ENCODE peak calls at places on chromosomes 2 and 18, in four cellular contexts. One of them, this sample, is unnamed.

GRCh38 chr2:44927979-44928659 is 13.4 kb upstream of the SIX3 start:
- DNase-seq in tibial artery: no peak
- DNase-seq in bronchial epithelial cell: no peak
- DNase-seq in NB4: no peak
- DNase-seq in this sample: no peak

GRCh38 chr2:42372801-42373200 is 11.8 kb upstream of the COX7A2L start:
- DNase-seq in tibial artery: no peak
- DNase-seq in bronchial epithelial cell: no peak
- DNase-seq in NB4: no peak
- DNase-seq in this sample: no peak

GRCh38 chr18:48860276-48861180 is 90.2 kb downstream of the SMAD7 start:
- DNase-seq in tibial artery: no peak
- DNase-seq in bronchial epithelial cell: no peak
- DNase-seq in NB4: no peak
- DNase-seq in this sample: no peak

GRCh38 chr2:164826293-164827243 is 15.1 kb downstream of the COBLL1 start:
- DNase-seq in tibial artery: peak
- DNase-seq in bronchial epithelial cell: peak
- DNase-seq in NB4: no peak
- DNase-seq in this sample: peak

GRCh38 chr2:112153179-112153490 is 14.9 kb downstream of the FBLN7 start:
- DNase-seq in tibial artery: peak
- DNase-seq in bronchial epithelial cell: no peak
- DNase-seq in NB4: no peak
- DNase-seq in this sample: no peak

GRCh38 chr2:164934790-164935466 is 20.4 kb downstream of the SLC38A11 start:
- DNase-seq in tibial artery: no peak
- DNase-seq in bronchial epithelial cell: no peak
- DNase-seq in NB4: no peak
- DNase-seq in this sample: no peak

GRCh38 chr2:101361519-101361918 is 25.8 kb downstream of the CREG2 start:
- DNase-seq in tibial artery: no peak
- DNase-seq in bronchial epithelial cell: no peak
- DNase-seq in NB4: no peak
- DNase-seq in this sample: no peak

GRCh38 chr2:225865468-225865867 is 466.0 kb downstream of the NYAP2 start:
- DNase-seq in tibial artery: no peak
- DNase-seq in bronchial epithelial cell: peak
- DNase-seq in NB4: no peak
- DNase-seq in this sample: no peak

GRCh38 chr2:38232454-38232853 is 144.6 kb downstream of the ATL2 start:
- DNase-seq in tibial artery: no peak
- DNase-seq in bronchial epithelial cell: no peak
- DNase-seq in NB4: no peak
- DNase-seq in this sample: no peak
- H3K4me3 ChIP-seq in tibial artery: no peak
- H3K4me3 ChIP-seq in bronchial epithelial cell: no peak
- H3K4me3 ChIP-seq in NB4: no peak
- H3K4me3 ChIP-seq in this sample: no peak

GRCh38 chr2:215793747-215794595 is 219.4 kb downstream of the MREG start:
- DNase-seq in tibial artery: no peak
- DNase-seq in bronchial epithelial cell: peak
- DNase-seq in NB4: peak
- DNase-seq in this sample: no peak

GRCh38 chr2:215797676-215798075 is 215.7 kb downstream of the MREG start:
- DNase-seq in tibial artery: no peak
- DNase-seq in bronchial epithelial cell: no peak
- DNase-seq in NB4: no peak
- DNase-seq in this sample: no peak

GRCh38 chr2:215794829-215795546 is 218.4 kb downstream of the MREG start:
- DNase-seq in tibial artery: no peak
- DNase-seq in bronchial epithelial cell: no peak
- DNase-seq in NB4: peak
- DNase-seq in this sample: no peak

GRCh38 chr2:215799194-215799593 is 214.2 kb downstream of the MREG start:
- DNase-seq in tibial artery: no peak
- DNase-seq in bronchial epithelial cell: peak
- DNase-seq in NB4: no peak
- DNase-seq in this sample: no peak

GRCh38 chr2:215796160-215796559 is 217.2 kb downstream of the MREG start:
- DNase-seq in tibial artery: no peak
- DNase-seq in bronchial epithelial cell: peak
- DNase-seq in NB4: peak
- DNase-seq in this sample: no peak
- TF ChIP-seq CTCF in tibial artery: no peak
- TF ChIP-seq CTCF in bronchial epithelial cell: no peak
- TF ChIP-seq CTCF in NB4: no peak
- TF ChIP-seq CTCF in this sample: no peak

GRCh38 chr2:170818294-170819104 is 1.8 kb downstream of the GAD1 start:
- DNase-seq in tibial artery: no peak
- DNase-seq in bronchial epithelial cell: no peak
- DNase-seq in NB4: no peak
- DNase-seq in this sample: no peak

GRCh38 chr2:170821631-170822291 is 5.1 kb downstream of the GAD1 start:
- DNase-seq in tibial artery: no peak
- DNase-seq in bronchial epithelial cell: no peak
- DNase-seq in NB4: no peak
- DNase-seq in this sample: no peak

GRCh38 chr2:170817999-170818293 is 1.3 kb downstream of the GAD1 start:
- DNase-seq in tibial artery: no peak
- DNase-seq in bronchial epithelial cell: no peak
- DNase-seq in NB4: no peak
- DNase-seq in this sample: no peak

GRCh38 chr2:170820647-170821630 is 4.3 kb downstream of the GAD1 start:
- DNase-seq in tibial artery: no peak
- DNase-seq in bronchial epithelial cell: no peak
- DNase-seq in NB4: no peak
- DNase-seq in this sample: no peak

DNA sequence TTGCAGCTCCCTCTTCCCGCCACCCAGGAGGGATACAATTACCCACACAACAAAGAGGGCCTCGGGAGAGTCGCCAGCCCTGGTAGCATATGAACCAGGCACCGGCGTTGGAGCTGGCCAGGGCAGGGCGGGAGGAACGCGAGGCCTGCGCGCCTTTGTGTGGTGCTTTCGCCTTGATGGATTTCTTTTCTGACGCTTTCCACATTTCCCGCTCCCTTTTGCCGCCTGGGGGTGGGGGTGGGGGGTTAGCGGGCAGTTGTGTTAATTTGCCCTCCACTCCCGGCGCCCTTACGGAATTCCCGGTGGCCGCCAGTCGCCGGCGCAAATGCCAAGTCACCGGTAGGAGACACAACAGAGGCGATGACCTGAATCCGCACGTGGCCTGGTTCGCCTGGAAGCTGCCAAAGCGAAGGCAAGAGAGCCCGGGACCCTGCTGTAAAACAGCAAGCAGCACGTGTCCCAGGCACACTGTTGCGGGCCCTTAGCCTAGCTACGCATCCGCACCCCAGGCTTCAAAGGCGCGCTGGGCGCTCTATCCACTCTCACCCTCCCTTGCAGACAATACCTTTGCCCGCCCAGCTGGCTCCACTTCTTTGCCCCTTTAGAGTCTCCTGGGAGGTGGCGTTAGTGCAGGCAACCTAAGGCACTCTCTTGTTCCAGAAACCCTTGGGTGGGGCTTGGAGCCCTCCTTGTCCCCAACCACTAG is 3.4 kb downstream of the GAD1 start:
- DNase-seq in tibial artery: no peak
- DNase-seq in bronchial epithelial cell: no peak
- DNase-seq in NB4: no peak
- DNase-seq in this sample: no peak
- H3K4me3 ChIP-seq in tibial artery: peak
- H3K4me3 ChIP-seq in bronchial epithelial cell: no peak
- H3K4me3 ChIP-seq in NB4: no peak
- H3K4me3 ChIP-seq in this sample: peak

DNA sequence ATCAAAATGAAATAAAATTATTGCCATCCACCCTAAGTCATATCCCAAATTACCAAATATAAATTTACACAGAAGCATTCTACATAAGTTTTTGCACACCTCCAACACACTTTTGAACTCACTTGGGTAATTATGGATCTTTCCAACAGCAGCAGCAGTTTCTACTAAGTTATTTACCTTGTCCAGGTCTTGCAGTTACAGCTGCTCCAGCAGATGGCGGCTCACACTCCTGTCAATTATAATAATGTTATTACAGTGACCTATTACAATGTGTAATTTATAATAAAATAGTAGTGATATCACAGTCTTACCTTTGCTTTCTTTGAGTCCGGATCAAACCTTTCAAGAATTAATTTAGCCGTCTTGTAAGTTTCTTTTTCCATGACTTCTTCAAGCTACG is 37.9 kb downstream of the LNPK start:
- DNase-seq in tibial artery: no peak
- DNase-seq in bronchial epithelial cell: peak
- DNase-seq in NB4: peak
- DNase-seq in this sample: no peak
- TF ChIP-seq CTCF in tibial artery: no peak
- TF ChIP-seq CTCF in bronchial epithelial cell: peak
- TF ChIP-seq CTCF in NB4: peak
- TF ChIP-seq CTCF in this sample: no peak

GRCh38 chr18:9117980-9118841 is 15.7 kb downstream of the NDUFV2 start:
- DNase-seq in tibial artery: no peak
- DNase-seq in bronchial epithelial cell: peak
- DNase-seq in NB4: no peak
- DNase-seq in this sample: no peak
- H3K4me3 ChIP-seq in tibial artery: peak
- H3K4me3 ChIP-seq in bronchial epithelial cell: no peak
- H3K4me3 ChIP-seq in NB4: no peak
- H3K4me3 ChIP-seq in this sample: peak

This sample was measured in coronary artery.